ENCODE peak calls at places on chromosome 6, in five cellular contexts. S is SW 1271, F is memory B cell, H is GM20000, V is Ammon's horn. A is an unnamed sample.

GRCh38 chr6:52108128-52108527 is 20.7 kb upstream of the PKHD1 start:
- DNase-seq in V (no peak), H (no peak), S (no peak), F (no peak), A (no peak)

GRCh38 chr6:156474507-156475120 is 302.6 kb upstream of the ARID1B start:
- DNase-seq in S (no peak), F (no peak), H (peak), V (no peak), A (no peak)

GRCh38 chr6:51908243-51908642 is 179.2 kb downstream of the PKHD1 start:
- DNase-seq in S (no peak), H (no peak), V (no peak), F (no peak), A (no peak)

GRCh38 chr6:111606620-111607115 is 990 bp upstream of the TRAF3IP2 start:
- DNase-seq in V (no peak), S (no peak), F (no peak), H (no peak), A (no peak)

GRCh38 chr6:32539839-32540238 is 9.8 kb upstream of the HLA-DRB5 start:
- DNase-seq in H (no peak), V (no peak), S (no peak), F (no peak), A (no peak)

GRCh38 chr6:139852484-139853140 is 478.2 kb upstream of the CITED2 start:
- DNase-seq in H (no peak), S (no peak), V (no peak), F (no peak), A (no peak)

GRCh38 chr6:105136433-105137350 is 43.1 kb downstream of the POPDC3 start:
- DNase-seq in F (peak), H (peak), V (peak), S (peak), A (peak)

GRCh38 chr6:140871911-140872310 is 1260.8 kb upstream of the GJE1 start:
- DNase-seq in H (no peak), S (no peak), V (no peak), F (no peak), A (no peak)

GRCh38 chr6:107823047-107823557 is 1.0 kb downstream of the SCML4 start:
- DNase-seq in V (no peak), F (no peak), H (no peak), S (no peak), A (peak)

GRCh38 chr6:124993327-124993726 is 31.1 kb downstream of the RNF217 start:
- DNase-seq in H (no peak), F (no peak), S (no peak), V (no peak), A (no peak)

GRCh38 chr6:65776332-65776731 is 69.3 kb upstream of the EYS start:
- DNase-seq in F (no peak), V (no peak), S (no peak), H (no peak), A (no peak)

GRCh38 chr6:73064261-73064660 is 161.0 kb downstream of the KHDC1L start:
- DNase-seq in H (no peak), S (no peak), V (no peak), F (no peak), A (no peak)

GRCh38 chr6:4581468-4582420 is 194.5 kb upstream of the CDYL start:
- DNase-seq in S (peak), V (no peak), H (no peak), F (no peak), A (no peak)

GRCh38 chr6:150297327-150298028 is 71.3 kb upstream of the IYD start:
- DNase-seq in F (no peak), S (no peak), V (no peak), H (no peak), A (no peak)

GRCh38 chr6:108914235-108915022 is 66.2 kb downstream of the ARMC2 start:
- DNase-seq in V (no peak), S (no peak), F (peak), H (peak), A (no peak)

GRCh38 chr6:63745784-63746183 is 110.2 kb downstream of the PHF3 start:
- DNase-seq in F (no peak), H (no peak), V (no peak), S (no peak), A (no peak)

GRCh38 chr6:130473886-130474285 is 108.1 kb downstream of the TMEM200A start:
- DNase-seq in F (no peak), V (no peak), H (no peak), S (no peak), A (no peak)

A was measured in naive B cell.